ENCODE peak calls at places on chromosomes 3 and 15, in six cellular contexts. X is IMR-90; M is adipocyte; K is CD4-positive, alpha-beta memory T cell; P is mammary epithelial cell; C is right cardiac atrium. W is an unnamed sample. For H3K9me3, the result is how much of the 10 kb centered on the place peaks cover.

GRCh38 chr15:40702077-40702476 is 7.1 kb downstream of the RAD51 start:
- DNase-seq in P (no peak), M (peak), K (peak), C (no peak), X (peak), W (no peak)

GRCh38 chr3:170614214-170614966 is 28.5 kb upstream of the SLC7A14 start:
- DNase-seq in P (peak), C (peak), X (peak), M (peak), K (no peak), W (no peak)

GRCh38 chr3:152031321-152031720 is 157.9 kb downstream of the SUCNR1 start:
- DNase-seq in P (no peak), M (no peak), K (no peak), X (no peak), C (no peak), W (no peak)

GRCh38 chr3:190017575-190018288 is 103.0 kb downstream of the P3H2 start:
- DNase-seq in K (no peak), C (no peak), X (peak), M (peak), P (peak), W (no peak)

GRCh38 chr15:42918047-42918446 is 2.5 kb downstream of the TTBK2 start:
- DNase-seq in K (no peak), M (no peak), C (no peak), X (no peak), P (no peak), W (no peak)

GRCh38 chr3:62562017-62562416 is 188.7 kb upstream of the FEZF2 start:
- DNase-seq in K (no peak), C (no peak), P (no peak), M (peak), X (peak), W (no peak)

GRCh38 chr3:51931756-51932155 is 9.9 kb downstream of the RRP9 start:
- DNase-seq in C (no peak), X (no peak), P (no peak), M (no peak), K (no peak), W (no peak)

GRCh38 chr3:42032693-42033349 is 58.3 kb upstream of the TRAK1 start:
- DNase-seq in M (peak), K (no peak), C (peak), X (peak), P (peak), W (no peak)

GRCh38 chr3:131713416-131714118 is 210.8 kb upstream of the MRPL3 start:
- DNase-seq in C (no peak), M (no peak), P (no peak), K (no peak), X (no peak), W (no peak)

GRCh38 chr3:149898771-149899170 is 71.9 kb downstream of the PFN2 start:
- DNase-seq in M (peak), P (no peak), X (peak), K (no peak), C (no peak), W (no peak)

GRCh38 chr15:62059818-62060115 is 480 bp downstream of the VPS13C start:
- DNase-seq in P (peak), M (peak), X (peak), C (peak), K (peak), W (peak)

GRCh38 chr3:132966374-132966773 is 71.8 kb upstream of the TMEM108 start:
- DNase-seq in K (no peak), C (no peak), M (no peak), P (no peak), X (no peak), W (no peak)

GRCh38 chr3:101935081-101935480 is 85.8 kb downstream of the NFKBIZ start:
- DNase-seq in K (no peak), P (peak), M (no peak), X (no peak), C (no peak), W (no peak)

GRCh38 chr3:174125267-174125844 is 727.8 kb downstream of the NLGN1 start:
- DNase-seq in X (peak), C (no peak), P (peak), M (peak), K (no peak), W (peak)

GRCh38 chr3:47414161-47414564 is 33.3 kb downstream of the PTPN23 start:
- DNase-seq in M (no peak), P (no peak), C (no peak), K (no peak), X (no peak), W (no peak)

GRCh38 chr3:71825551-71826283 is 40.8 kb upstream of the PROK2 start:
- DNase-seq in P (no peak), X (no peak), K (no peak), C (no peak), M (no peak), W (no peak)

GRCh38 chr3:170077406-170077805 is 39.6 kb downstream of the GPR160 start:
- DNase-seq in K (no peak), P (no peak), C (no peak), M (no peak), X (no peak), W (no peak)

GRCh38 chr3:32181801-32182200 is 56.7 kb upstream of the CMTM8 start:
- DNase-seq in X (no peak), C (no peak), M (no peak), P (no peak), K (no peak), W (no peak)

GRCh38 chr3:169604568-169604967 is 58.9 kb downstream of the MECOM start:
- DNase-seq in M (peak), P (peak), C (no peak), X (no peak), K (no peak), W (no peak)

GRCh38 chr15:26729030-26729429 is 43.8 kb downstream of the GABRB3 start:
- DNase-seq in P (no peak), C (no peak), M (no peak), X (no peak), K (no peak), W (no peak)

GRCh38 chr3:122576174-122576940 is 1.1 kb upstream of the PARP15 start:
- DNase-seq in K (no peak), C (no peak), X (no peak), M (no peak), P (no peak), W (no peak)

DNA sequence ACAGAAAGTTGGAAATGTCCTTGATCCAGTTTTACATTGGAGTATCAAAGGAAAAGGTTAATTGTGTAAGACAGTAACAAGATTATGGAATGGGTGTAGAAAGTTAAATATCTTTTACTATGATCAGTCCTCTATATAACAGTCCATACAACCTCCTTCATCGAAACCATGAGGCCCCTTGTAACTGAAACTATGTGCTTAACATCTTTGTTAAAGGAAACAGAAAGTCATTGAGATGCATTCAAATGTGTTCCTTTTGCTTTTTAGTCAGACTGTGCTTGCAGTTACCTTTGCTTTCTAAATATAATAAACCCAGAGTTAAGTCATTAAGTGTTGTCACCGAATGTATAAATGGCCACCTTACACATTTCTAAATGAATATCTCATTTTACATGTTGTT is 1298.5 kb downstream of the ROBO2 start:
- DNase-seq in X (no peak), C (no peak), M (peak), K (no peak), P (no peak), W (no peak)
- H3K4me3 ChIP-seq in X (no peak), C (no peak), M (no peak), K (no peak), P (no peak), W (no peak)

GRCh38 chr15:21269121-21269520 is 171.2 kb downstream of the POTEB3 start:
- DNase-seq in C (peak), M (no peak), K (no peak), X (no peak), P (peak), W (no peak)
- H3K9me3 ChIP-seq in C (under half), M (under half), K (under half), X (under half), P (under half), W (under half)

GRCh38 chr3:134798681-134799311 is 3.7 kb downstream of the EPHB1 start:
- DNase-seq in C (no peak), P (no peak), M (no peak), X (no peak), K (no peak), W (no peak)
- H3K4me3 ChIP-seq in C (no peak), P (no peak), M (no peak), X (no peak), K (no peak), W (no peak)

DNA sequence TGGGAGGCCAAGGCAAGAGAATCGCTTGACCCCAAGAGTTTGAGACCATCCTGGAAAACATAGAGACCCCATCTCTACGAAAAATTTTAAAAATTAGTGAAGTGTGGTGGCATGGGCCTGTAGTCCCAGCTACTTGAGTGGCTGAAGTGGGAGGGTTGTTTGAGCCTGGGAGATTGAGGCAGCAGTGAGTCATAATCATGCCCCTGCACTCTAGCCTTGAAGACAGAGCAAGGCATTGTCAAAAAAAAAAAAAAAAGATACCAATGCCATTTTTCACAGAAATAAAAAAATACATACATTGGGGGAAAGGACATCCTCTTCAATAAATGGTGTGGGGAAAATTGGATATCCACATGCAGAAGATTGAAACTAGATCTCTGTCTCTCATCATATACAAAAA is 74.6 kb downstream of the CERS3 start:
- DNase-seq in K (no peak), X (no peak), C (no peak), P (no peak), M (no peak), W (no peak)
- H3K9me3 ChIP-seq in K (under half), X (under half), C (under half), P (under half), M (under half), W (under half)

GRCh38 chr15:100334905-100335304 is 6.9 kb downstream of the ADAMTS17 start:
- DNase-seq in X (no peak), P (no peak), C (no peak), K (no peak), M (no peak), W (peak)

GRCh38 chr15:100337422-100338044 is 4.2 kb downstream of the ADAMTS17 start:
- DNase-seq in C (no peak), M (no peak), X (no peak), P (no peak), K (no peak), W (no peak)

GRCh38 chr15:100335335-100335999 is 6.3 kb downstream of the ADAMTS17 start:
- DNase-seq in M (no peak), X (no peak), C (no peak), P (no peak), K (no peak), W (peak)

GRCh38 chr15:100334456-100334855 is 7.3 kb downstream of the ADAMTS17 start:
- DNase-seq in X (no peak), C (no peak), M (no peak), K (no peak), P (no peak), W (no peak)

DNA sequence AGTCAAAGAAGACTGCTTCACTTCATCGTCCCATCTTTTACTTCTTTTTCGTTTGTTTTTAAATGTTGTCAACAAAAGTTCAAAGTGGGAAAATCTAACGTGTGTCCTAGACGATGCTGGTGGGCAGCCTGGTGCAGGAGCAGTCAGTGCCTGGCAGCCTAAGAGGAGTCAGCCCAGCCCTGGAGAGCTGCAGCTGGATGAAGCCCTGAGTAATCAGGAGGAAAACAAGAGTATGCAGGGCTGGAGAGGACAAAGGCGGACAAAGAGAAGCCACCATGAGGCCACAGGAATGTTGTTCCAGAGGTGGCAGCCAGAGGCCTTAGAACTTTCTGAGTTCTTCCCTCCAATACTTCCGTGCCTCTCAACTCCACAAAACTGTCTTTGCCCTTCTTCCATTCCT is 5.7 kb downstream of the ADAMTS17 start:
- DNase-seq in C (no peak), M (no peak), X (no peak), K (no peak), P (no peak), W (no peak)
- H3K4me3 ChIP-seq in C (no peak), M (no peak), X (no peak), K (no peak), P (no peak), W (no peak)

GRCh38 chr3:147411235-147411607 is 2.1 kb downstream of the ZIC1 start:
- DNase-seq in X (peak), K (no peak), M (peak), C (no peak), P (no peak), W (no peak)
- H3K9me3 ChIP-seq in X (under half), K (under half), M (under half), C (under half), P (under half), W (under half)

GRCh38 chr3:159762238-159762637 is 226.4 kb upstream of the IL12A start:
- DNase-seq in K (no peak), X (no peak), C (no peak), M (peak), P (no peak), W (no peak)
- H3K4me3 ChIP-seq in K (no peak), X (no peak), C (no peak), M (no peak), P (peak), W (no peak)

GRCh38 chr15:25066708-25067107 is 111.9 kb downstream of the SNRPN start:
- DNase-seq in P (no peak), X (no peak), M (no peak), K (no peak), C (no peak), W (no peak)

GRCh38 chr15:25065876-25066275 is 111.1 kb downstream of the SNRPN start:
- DNase-seq in X (no peak), M (no peak), K (no peak), P (no peak), C (no peak), W (no peak)

GRCh38 chr15:25065286-25065685 is 110.5 kb downstream of the SNRPN start:
- DNase-seq in C (no peak), M (no peak), K (no peak), P (no peak), X (no peak), W (no peak)

GRCh38 chr15:25068696-25069095 is 113.9 kb downstream of the SNRPN start:
- DNase-seq in C (no peak), K (no peak), P (no peak), X (no peak), M (no peak), W (no peak)

DNA sequence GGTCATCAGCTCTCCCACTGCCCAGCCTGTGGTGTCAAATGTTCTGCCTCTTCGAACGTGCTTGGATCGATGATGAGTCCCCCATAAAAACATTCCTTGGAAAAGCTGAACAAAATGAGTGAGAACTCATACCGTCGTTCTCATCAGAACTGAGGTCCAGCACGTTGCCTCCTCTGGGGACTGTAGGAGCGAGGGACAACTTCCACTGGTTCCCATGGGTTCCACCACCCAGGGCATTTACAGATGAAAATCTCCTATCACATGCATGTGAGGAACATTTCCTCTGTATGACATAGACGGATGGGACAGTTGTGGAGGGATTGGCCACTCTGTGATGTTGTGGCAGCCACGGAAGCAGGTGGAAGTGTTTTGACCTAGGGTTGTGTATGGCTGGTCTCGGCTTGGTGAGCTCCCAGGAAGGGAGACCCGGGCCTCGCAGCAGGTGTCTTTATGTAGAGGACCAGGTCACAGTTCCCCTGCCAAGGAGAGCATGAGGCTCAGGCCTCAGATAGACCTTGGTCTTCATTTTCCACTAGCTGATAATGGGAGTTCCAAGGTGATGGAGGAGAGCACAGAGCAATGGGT is 113.0 kb downstream of the SNRPN start:
- DNase-seq in M (no peak), C (no peak), P (no peak), X (no peak), K (no peak), W (no peak)
- H3K9me3 ChIP-seq in M (half or more), C (half or more), P (half or more), X (half or more), K (under half), W (under half)

GRCh38 chr15:89400121-89400996 is 65.7 kb upstream of the POLG start:
- DNase-seq in C (no peak), P (no peak), K (no peak), X (no peak), M (no peak), W (peak)
- H3K4me3 ChIP-seq in C (peak), P (no peak), K (peak), X (no peak), M (no peak), W (peak)

W was measured in BE2C.